ENCODE peak calls at places on chromosomes 11 and 22, in eight cellular contexts. O is naive thymus-derived CD4-positive, alpha-beta T cell; P is mammary epithelial cell; L is endodermal cell; N is tibial nerve; T is SK-N-SH; X is left ventricle myocardium inferior; Z is right lobe of liver. E is an unnamed sample.

GRCh38 chr11:106424111-106424510 is 346.6 kb downstream of the AASDHPPT start:
- DNase-seq in O (no peak), P (peak; percentile 85), L (no peak), N (no peak), T (no peak), X (no peak), Z (no peak), E (peak; percentile 89)

GRCh38 chr11:43508511-43508918 is 149.8 kb downstream of the TTC17 start:
- DNase-seq in O (no peak), P (peak; percentile 77), L (peak; percentile 66), N (no peak), T (no peak), X (no peak), Z (no peak), E (peak; percentile 93)

GRCh38 chr11:93988912-93989311 is 32.2 kb upstream of the HEPHL1 start:
- DNase-seq in O (no peak), P (no peak), L (no peak), N (no peak), T (no peak), X (no peak), Z (no peak), E (no peak)

GRCh38 chr11:65642014-65642671 is 4.2 kb downstream of the SIPA1 start:
- DNase-seq in O (no peak), P (no peak), L (peak; percentile 93), N (no peak), T (no peak), X (no peak), Z (no peak), E (no peak)

GRCh38 chr11:12827929-12828812 is 153.9 kb downstream of the TEAD1 start:
- DNase-seq in O (no peak), P (peak; percentile 71), L (peak; percentile 80), N (no peak), T (no peak), X (no peak), Z (peak; percentile 57), E (peak; percentile 66)

GRCh38 chr11:1778141-1778911 is 14.6 kb upstream of the CTSD start:
- DNase-seq in O (no peak), P (peak; percentile 15), L (no peak), N (no peak), T (peak; percentile 16), X (no peak), Z (no peak), E (no peak)

GRCh38 chr11:15189646-15190365 is 75.1 kb downstream of the INSC start:
- DNase-seq in O (no peak), P (no peak), L (no peak), N (no peak), T (no peak), X (no peak), Z (no peak), E (peak; percentile 52)

GRCh38 chr11:58805065-58805464 is 39.4 kb downstream of the GLYATL2 start:
- DNase-seq in O (no peak), P (peak; percentile 79), L (no peak), N (no peak), T (no peak), X (no peak), Z (no peak), E (peak; percentile 84)

GRCh38 chr22:38735465-38736256 is 20.1 kb downstream of the SUN2 start:
- DNase-seq in O (no peak), P (no peak), L (no peak), N (no peak), T (no peak), X (peak; percentile 7), Z (peak; percentile 47), E (no peak)

GRCh38 chr22:18970948-18971315 is 34.8 kb upstream of the PRODH start:
- DNase-seq in O (no peak), P (no peak), L (no peak), N (no peak), T (peak; percentile 65), X (no peak), Z (no peak), E (no peak)
- H3K4me3 ChIP-seq in O (no peak overlapping the region), P (peak overlapping the region; percentile 68), L (peak overlapping the region; percentile 76), N (peak overlapping the region; percentile 38), T (peak overlapping the region; percentile 58), X (peak overlapping the region; percentile 68), Z (peak overlapping the region; percentile 63), E (peak overlapping the region; percentile 48)

GRCh38 chr22:22418163-22418549 is 90.4 kb downstream of the ZNF280B start:
- DNase-seq in O (no peak), P (no peak), L (no peak), N (no peak), T (no peak), X (no peak), Z (no peak), E (no peak)
- H3K27me3 ChIP-seq in O (no peaks in the 10 kb centered on the region), P (peaks cover 3% of the 10 kb centered on the region), L (peaks cover 90% of the 10 kb centered on the region), N (peaks cover 15% of the 10 kb centered on the region), T (no peaks in the 10 kb centered on the region), X (peaks cover 97% of the 10 kb centered on the region), Z (no peaks in the 10 kb centered on the region), E (no peaks in the 10 kb centered on the region)

GRCh38 chr11:111412293-111412692 is 33.2 kb upstream of the POU2AF1 start:
- DNase-seq in O (no peak), P (no peak), L (no peak), N (no peak), T (no peak), X (no peak), Z (no peak), E (no peak)

GRCh38 chr11:111411456-111411855 is 32.4 kb upstream of the POU2AF1 start:
- DNase-seq in O (no peak), P (no peak), L (no peak), N (no peak), T (no peak), X (no peak), Z (no peak), E (no peak)

GRCh38 chr11:111414936-111415335 is 35.9 kb upstream of the POU2AF1 start:
- DNase-seq in O (no peak), P (no peak), L (peak; percentile 21), N (no peak), T (no peak), X (no peak), Z (no peak), E (no peak)

GRCh38 chr11:111414267-111414931 is 35.3 kb upstream of the POU2AF1 start:
- DNase-seq in O (no peak), P (no peak), L (peak; percentile 38), N (no peak), T (no peak), X (no peak), Z (no peak), E (no peak)

GRCh38 chr11:111413849-111414248 is 34.8 kb upstream of the POU2AF1 start:
- DNase-seq in O (no peak), P (no peak), L (peak; percentile 13), N (no peak), T (no peak), X (no peak), Z (no peak), E (no peak)
- H3K4me3 ChIP-seq in O (no peak overlapping the region), P (no peak overlapping the region), L (no peak overlapping the region), N (no peak overlapping the region), T (no peak overlapping the region), X (no peak overlapping the region), Z (no peak overlapping the region), E (no peak overlapping the region)

GRCh38 chr11:45654242-45654641 is 11.2 kb downstream of the CHST1 start:
- DNase-seq in O (no peak), P (no peak), L (peak; percentile 45), N (no peak), T (no peak), X (no peak), Z (no peak), E (no peak)
- H3K27me3 ChIP-seq in O (no peaks in the 10 kb centered on the region), P (no peaks in the 10 kb centered on the region), L (no peaks in the 10 kb centered on the region), N (peaks cover 17% of the 10 kb centered on the region), T (no peaks in the 10 kb centered on the region), X (peaks cover 29% of the 10 kb centered on the region), Z (no peaks in the 10 kb centered on the region), E (no peaks in the 10 kb centered on the region)

GRCh38 chr11:117279711-117280376 is 11.3 kb upstream of the BACE1-AS start:
- DNase-seq in O (no peak), P (no peak), L (no peak), N (no peak), T (no peak), X (no peak), Z (no peak), E (no peak)
- H3K4me3 ChIP-seq in O (peak overlapping the region; percentile 36), P (no peak overlapping the region), L (no peak overlapping the region), N (no peak overlapping the region), T (no peak overlapping the region), X (no peak overlapping the region), Z (no peak overlapping the region), E (no peak overlapping the region)

GRCh38 chr22:41922940-41923594 is 3.5 kb downstream of the TNFRSF13C start:
- DNase-seq in O (no peak), P (no peak), L (no peak), N (no peak), T (no peak), X (no peak), Z (no peak), E (no peak)
- H3K27me3 ChIP-seq in O (no peaks in the 10 kb centered on the region), P (peaks cover 4% of the 10 kb centered on the region), L (peaks cover 56% of the 10 kb centered on the region), N (peaks cover 42% of the 10 kb centered on the region), T (no peaks in the 10 kb centered on the region), X (peaks cover 51% of the 10 kb centered on the region), Z (no peaks in the 10 kb centered on the region), E (peaks cover 8% of the 10 kb centered on the region)

DNA sequence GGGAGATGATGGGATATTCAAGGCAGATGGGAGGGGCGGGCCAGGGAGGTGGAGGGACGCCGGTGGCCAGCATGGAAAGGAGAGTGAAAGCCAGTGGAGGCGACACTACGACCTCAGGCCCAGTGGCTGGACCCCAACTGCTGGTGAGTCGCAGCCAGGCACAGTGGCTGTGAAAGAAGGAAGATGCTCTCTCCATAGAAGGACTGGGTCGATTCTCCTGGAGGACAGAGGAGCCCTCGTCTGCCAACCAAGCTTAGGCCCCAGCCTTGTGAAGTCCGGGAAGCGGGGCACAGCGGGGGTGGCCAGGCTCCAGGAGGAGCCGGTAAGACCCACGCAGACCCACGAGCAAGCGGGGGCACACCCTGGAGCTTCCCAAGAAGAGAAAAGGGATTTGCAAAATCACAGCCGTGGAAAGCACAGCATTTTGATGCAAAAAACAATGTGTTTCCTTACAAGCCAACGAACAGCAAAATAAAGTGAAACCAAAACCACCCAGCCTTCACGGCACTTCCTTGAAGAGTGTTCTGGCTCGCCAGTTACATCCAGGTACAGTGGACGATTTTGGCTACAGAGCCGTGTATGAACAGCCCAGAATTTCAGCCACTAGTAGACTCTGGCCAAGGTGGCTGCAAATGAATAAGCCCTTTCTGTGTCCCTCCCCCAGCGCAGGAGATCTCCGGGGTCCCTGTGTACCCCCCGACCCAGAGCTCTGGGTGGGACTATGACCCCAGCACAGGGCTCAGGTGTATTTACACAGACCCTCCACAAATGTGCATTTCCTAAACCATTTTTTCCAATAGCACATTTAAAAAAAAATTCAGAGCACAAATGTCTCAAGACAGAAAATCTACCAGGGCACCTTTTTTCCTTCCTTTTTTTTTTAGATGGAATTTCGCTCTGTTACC is 96.9 kb downstream of the TRMU start:
- DNase-seq in O (peak; percentile 42), P (no peak), L (no peak), N (no peak), T (no peak), X (no peak), Z (no peak), E (no peak)
- H3K4me3 ChIP-seq in O (peak overlapping the region; percentile 69), P (no peak overlapping the region), L (no peak overlapping the region), N (no peak overlapping the region), T (no peak overlapping the region), X (peak overlapping the region; percentile 50), Z (peak overlapping the region; percentile 33), E (no peak overlapping the region)

DNA sequence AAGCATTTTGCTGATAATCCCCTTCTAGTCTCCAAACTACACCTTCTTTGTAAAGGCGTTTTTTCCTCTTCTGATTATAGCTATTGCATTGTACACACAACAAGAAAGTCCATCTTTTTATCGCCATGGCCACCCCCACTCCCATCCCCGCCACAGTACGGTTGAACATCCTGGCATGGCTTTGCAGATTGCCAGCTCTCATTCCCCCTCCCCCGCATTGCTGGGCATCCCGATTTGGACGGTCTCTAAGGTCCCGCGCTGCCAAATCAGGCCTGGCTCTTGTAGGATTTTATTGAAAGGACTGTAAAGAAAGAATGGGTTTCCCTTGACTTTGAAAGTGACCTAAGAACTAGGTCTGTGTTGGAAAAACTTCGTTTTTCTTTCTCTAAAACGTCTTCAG is 921 bp upstream of the SLC6A5 start:
- DNase-seq in O (no peak), P (no peak), L (no peak), N (no peak), T (no peak), X (no peak), Z (no peak), E (no peak)
- H3K27me3 ChIP-seq in O (peaks cover 7% of the 10 kb centered on the region), P (peaks cover 54% of the 10 kb centered on the region), L (peaks cover 99% of the 10 kb centered on the region), N (peaks cover 99% of the 10 kb centered on the region), T (no peaks in the 10 kb centered on the region), X (peaks cover 100% of the 10 kb centered on the region), Z (peaks cover 17% of the 10 kb centered on the region), E (peaks cover 65% of the 10 kb centered on the region)